ENCODE peak calls at places on chromosomes 1 and 21, in eight cellular contexts. F is stimulated activated CD4-positive, alpha-beta T cell treated with anti-CD3 and anti-CD28 coated beads, TNF-alpha, amount 100 ng/mL, for 24 hours; X is fibroblast of pulmonary artery; D is SHP77 treated with DMSO at 0.1 percent for 48 hours; J is naive B cell; L is hippocampal formation; Y is kidney glomerular epithelial cell; E is astrocyte of the cerebellum. Z is an unnamed sample.

GRCh38 chr1:3023994-3024393 is 2.7 kb downstream of the ACTRT2 start:
- DNase-seq in F (no peak), X (no peak), D (no peak), J (no peak), L (no peak), Y (no peak), E (no peak), Z (no peak)

GRCh38 chr1:201311356-201312011 is 28.2 kb downstream of the PKP1 start:
- DNase-seq in F (no peak), X (no peak), D (no peak), J (no peak), L (no peak), Y (no peak), E (no peak), Z (no peak)

GRCh38 chr1:95236784-95237575 is 3.0 kb downstream of the RWDD3 start:
- DNase-seq in F (no peak), X (peak), D (no peak), J (no peak), L (no peak), Y (no peak), E (no peak), Z (no peak)

GRCh38 chr1:84973493-84974334 is 23.2 kb downstream of the MCOLN2 start:
- DNase-seq in F (no peak), X (peak), D (no peak), J (no peak), L (no peak), Y (no peak), E (no peak), Z (no peak)

GRCh38 chr1:33335020-33335419 is 14.1 kb upstream of the A3GALT2 start:
- DNase-seq in F (no peak), X (no peak), D (no peak), J (no peak), L (no peak), Y (no peak), E (no peak), Z (no peak)

GRCh38 chr1:45282346-45282745 is 44.3 kb upstream of the HPDL start:
- DNase-seq in F (no peak), X (peak), D (no peak), J (no peak), L (no peak), Y (no peak), E (peak), Z (no peak)

GRCh38 chr1:208533746-208534603 is 289.8 kb upstream of the PLXNA2 start:
- DNase-seq in F (no peak), X (no peak), D (no peak), J (no peak), L (no peak), Y (no peak), E (no peak), Z (no peak)

GRCh38 chr1:226325178-226325577 is 16.2 kb upstream of the LIN9 start:
- DNase-seq in F (no peak), X (peak), D (no peak), J (no peak), L (no peak), Y (no peak), E (no peak), Z (peak)

GRCh38 chr1:197924516-197925123 is 7.4 kb downstream of the LHX9 start:
- DNase-seq in F (no peak), X (peak), D (no peak), J (no peak), L (no peak), Y (peak), E (peak), Z (peak)

GRCh38 chr1:3031401-3032221 is 10.3 kb downstream of the ACTRT2 start:
- DNase-seq in F (no peak), X (no peak), D (no peak), J (no peak), L (peak), Y (no peak), E (no peak), Z (no peak)

GRCh38 chr1:43277116-43277876 is 7.5 kb downstream of the TMEM125 start:
- DNase-seq in F (no peak), X (no peak), D (no peak), J (no peak), L (no peak), Y (no peak), E (no peak), Z (no peak)

GRCh38 chr21:44443291-44443890 is 11.9 kb upstream of the LRRC3 start:
- DNase-seq in F (no peak), X (no peak), D (no peak), J (no peak), L (no peak), Y (no peak), E (no peak), Z (no peak)

GRCh38 chr1:7916431-7916830 is 24.2 kb downstream of the TNFRSF9 start:
- DNase-seq in F (no peak), X (no peak), D (no peak), J (no peak), L (no peak), Y (no peak), E (no peak), Z (no peak)

GRCh38 chr1:239814306-239814881 is 277.3 kb upstream of the FMN2 start:
- DNase-seq in F (no peak), X (peak), D (no peak), J (no peak), L (no peak), Y (peak), E (peak), Z (peak)

GRCh38 chr1:166384948-166385347 is 218.1 kb upstream of the FAM78B start:
- DNase-seq in F (no peak), X (no peak), D (no peak), J (no peak), L (no peak), Y (no peak), E (no peak), Z (no peak)

GRCh38 chr1:230868736-230869385 is 540 bp upstream of the C1orf198 start:
- DNase-seq in F (no peak), X (peak), D (peak), J (no peak), L (no peak), Y (peak), E (no peak), Z (peak)

GRCh38 chr1:47875831-47876586 is 121.2 kb downstream of the TRABD2B start:
- DNase-seq in F (no peak), X (peak), D (no peak), J (no peak), L (no peak), Y (peak), E (no peak), Z (peak)